ENCODE peak calls at places on chromosomes 16 and 17, in eight cellular contexts. X is non-pigmented ciliary epithelial cell; O is left colon; G is naive thymus-derived CD8-positive, alpha-beta T cell; J is NCI-H1105 treated with DMSO at 0.1 percent for 48 hours; S is stimulated activated CD8-positive, alpha-beta memory T cell treated with anti-CD3 and anti-CD28 coated beads, Interleukin-7, amount 100 ng/mL, for 48 hours; R is caudate nucleus; M is C1 segment of cervical spinal cord. T is an unnamed sample.

GRCh38 chr17:39553326-39553945 is 54.3 kb downstream of the NEUROD2 start:
- DNase-seq in X (no peak), O (no peak), G (no peak), J (no peak), S (no peak), R (no peak), M (no peak), T (peak)

GRCh38 chr17:29588561-29589411 is 662 bp downstream of the GIT1 start:
- DNase-seq in X (no peak), O (peak), G (no peak), J (peak), S (no peak), R (no peak), M (no peak), T (no peak)

GRCh38 chr17:48460055-48460454 is 30.0 kb upstream of the SKAP1 start:
- DNase-seq in X (no peak), O (no peak), G (no peak), J (no peak), S (no peak), R (no peak), M (no peak), T (no peak)

GRCh38 chr16:27446721-27447120 is 44.7 kb downstream of the IL21R start:
- DNase-seq in X (no peak), O (no peak), G (peak), J (no peak), S (peak), R (no peak), M (no peak), T (no peak)

GRCh38 chr16:88196471-88197400 is 186.0 kb upstream of the ZNF469 start:
- DNase-seq in X (no peak), O (no peak), G (no peak), J (no peak), S (no peak), R (no peak), M (no peak), T (no peak)

GRCh38 chr17:888998-889401 is 90.6 kb downstream of the NXN start:
- DNase-seq in X (no peak), O (no peak), G (no peak), J (no peak), S (no peak), R (no peak), M (no peak), T (no peak)

GRCh38 chr17:1000597-1001490 is 3.9 kb downstream of the TIMM22 start:
- DNase-seq in X (no peak), O (no peak), G (no peak), J (no peak), S (no peak), R (no peak), M (no peak), T (no peak)

GRCh38 chr16:30997887-30998711 is 12.3 kb downstream of the STX1B start:
- DNase-seq in X (peak), O (no peak), G (no peak), J (no peak), S (no peak), R (no peak), M (no peak), T (no peak)

GRCh38 chr17:75771334-75772281 is 6.6 kb upstream of the GALK1 start:
- DNase-seq in X (no peak), O (peak), G (no peak), J (no peak), S (no peak), R (no peak), M (no peak), T (no peak)

GRCh38 chr17:40953876-40954275 is 12.9 kb downstream of the KRT39 start:
- DNase-seq in X (peak), O (no peak), G (no peak), J (no peak), S (no peak), R (no peak), M (no peak), T (peak)

GRCh38 chr17:65737451-65737850 is 176.0 kb upstream of the AXIN2 start:
- DNase-seq in X (no peak), O (no peak), G (no peak), J (no peak), S (no peak), R (no peak), M (no peak), T (no peak)

GRCh38 chr17:7173687-7174602 is 5.2 kb downstream of the ASGR1 start:
- DNase-seq in X (no peak), O (peak), G (peak), J (no peak), S (no peak), R (no peak), M (no peak), T (peak)

GRCh38 chr16:64412578-64413280 is 709.1 kb downstream of the CDH11 start:
- DNase-seq in X (no peak), O (no peak), G (no peak), J (no peak), S (no peak), R (no peak), M (no peak), T (no peak)

GRCh38 chr16:85931596-85932402 is 32.8 kb downstream of the IRF8 start:
- DNase-seq in X (no peak), O (no peak), G (no peak), J (no peak), S (no peak), R (no peak), M (no peak), T (no peak)

GRCh38 chr17:81414751-81415516 is 19.7 kb downstream of the BAHCC1 start:
- DNase-seq in X (no peak), O (no peak), G (no peak), J (peak), S (no peak), R (no peak), M (no peak), T (no peak)

GRCh38 chr17:60277258-60277657 is 114.7 kb downstream of the USP32 start:
- DNase-seq in X (no peak), O (no peak), G (no peak), J (no peak), S (no peak), R (no peak), M (no peak), T (no peak)

GRCh38 chr16:56909484-56910113 is 22.3 kb upstream of the HERPUD1 start:
- DNase-seq in X (no peak), O (no peak), G (no peak), J (no peak), S (no peak), R (no peak), M (no peak), T (no peak)

GRCh38 chr17:64174686-64175456 is 44.9 kb upstream of the ERN1 start:
- DNase-seq in X (no peak), O (no peak), G (no peak), J (no peak), S (no peak), R (peak), M (peak), T (peak)

GRCh38 chr16:26983426-26983825 is 83.3 kb upstream of the C16orf82 start:
- DNase-seq in X (no peak), O (no peak), G (no peak), J (no peak), S (no peak), R (no peak), M (no peak), T (no peak)